ENCODE peak calls at places on chromosomes 1 and 21, in ten cellular contexts. W is uterus, O is IMR-90, J is tibial nerve, R is body of pancreas, K is adrenal gland, U is heart left ventricle, H is stomach, C is esophagus squamous epithelium, L is prostate gland. T is an unnamed sample. For H3K27me3, the result is how much of the 10 kb centered on the place peaks cover.

GRCh38 chr1:205421728-205422127 is at the start of gene LEMD1:
- DNase-seq in K (no peak), O (no peak), H (no peak), R (no peak), L (no peak), U (no peak), C (no peak), W (no peak), J (no peak), T (no peak)

GRCh38 chr1:225875044-225875822 is 6.9 kb downstream of the TMEM63A start:
- DNase-seq in W (no peak), J (no peak), L (peak), H (peak), C (no peak), R (peak), O (no peak), U (no peak), K (no peak), T (no peak)

GRCh38 chr1:7578206-7578605 is 192.9 kb upstream of the VAMP3 start:
- DNase-seq in W (no peak), C (no peak), U (no peak), O (no peak), K (no peak), H (no peak), R (no peak), J (no peak), L (no peak), T (no peak)

GRCh38 chr1:36175137-36176095 is 19.5 kb downstream of the MAP7D1 start:
- DNase-seq in U (peak), H (peak), C (no peak), L (no peak), O (peak), W (no peak), R (peak), J (no peak), K (no peak), T (no peak)

GRCh38 chr21:45270306-45270821 is 17.3 kb downstream of the POFUT2 start:
- DNase-seq in U (no peak), K (no peak), H (peak), R (no peak), L (no peak), W (no peak), O (no peak), J (peak), C (no peak), T (peak)

GRCh38 chr1:26724118-26724517 is 28.3 kb downstream of the ARID1A start:
- DNase-seq in L (no peak), K (no peak), J (no peak), W (no peak), O (no peak), H (no peak), C (no peak), U (no peak), R (no peak), T (no peak)

GRCh38 chr1:200724064-200724463 is 14.6 kb upstream of the CAMSAP2 start:
- DNase-seq in L (no peak), U (no peak), H (no peak), R (no peak), C (no peak), W (no peak), O (peak), J (no peak), K (no peak), T (no peak)

GRCh38 chr1:78102916-78103315 is 57.1 kb downstream of the GIPC2 start:
- DNase-seq in W (no peak), L (no peak), U (no peak), H (no peak), C (no peak), J (no peak), R (no peak), K (no peak), O (peak), T (no peak)

GRCh38 chr1:151846062-151846568 is 6.5 kb upstream of the C2CD4D start:
- DNase-seq in J (no peak), O (peak), C (no peak), R (no peak), K (no peak), W (no peak), U (no peak), L (no peak), H (no peak), T (no peak)

GRCh38 chr1:202615501-202616354 is 94.5 kb downstream of the SYT2 start:
- DNase-seq in U (peak), O (peak), R (no peak), K (peak), W (no peak), L (no peak), H (no peak), J (no peak), C (no peak), T (no peak)

GRCh38 chr1:97632776-97633175 is 288.1 kb downstream of the DPYD start:
- DNase-seq in L (no peak), W (no peak), C (no peak), H (no peak), O (no peak), R (no peak), K (no peak), J (no peak), U (no peak), T (no peak)

GRCh38 chr1:211705439-211706205 is 30.2 kb upstream of the NEK2 start:
- DNase-seq in O (peak), R (no peak), K (no peak), L (no peak), W (no peak), H (no peak), J (no peak), C (no peak), U (no peak), T (no peak)

GRCh38 chr1:43841511-43841910 is 92.1 kb upstream of the ARTN start:
- DNase-seq in L (no peak), C (no peak), O (no peak), K (no peak), J (no peak), U (no peak), H (no peak), R (no peak), W (no peak), T (no peak)

GRCh38 chr1:33357099-33357498 is 36.2 kb upstream of the A3GALT2 start:
- DNase-seq in U (no peak), R (no peak), O (no peak), C (no peak), H (no peak), L (no peak), K (peak), W (no peak), J (no peak), T (no peak)

GRCh38 chr1:157691285-157691920 is 9.2 kb downstream of the FCRL3 start:
- DNase-seq in L (no peak), H (no peak), W (no peak), J (no peak), U (no peak), R (no peak), O (peak), C (no peak), K (no peak), T (no peak)

GRCh38 chr1:213984387-213985180 is 3.2 kb upstream of the PROX1 start:
- DNase-seq in W (no peak), R (peak), L (no peak), H (no peak), J (no peak), K (no peak), C (no peak), O (no peak), U (no peak), T (no peak)

GRCh38 chr1:108670131-108670773 is 9.4 kb upstream of the HENMT1 start:
- DNase-seq in C (no peak), L (no peak), O (no peak), H (no peak), W (no peak), K (no peak), R (no peak), U (no peak), J (no peak), T (no peak)

GRCh38 chr1:78673120-78673519 is 23.5 kb downstream of the IFI44 start:
- DNase-seq in U (no peak), R (peak), K (no peak), J (no peak), O (no peak), C (no peak), H (no peak), W (no peak), L (no peak), T (no peak)

GRCh38 chr1:25624155-25624554 is 7.6 kb downstream of the MAN1C1 start:
- DNase-seq in H (no peak), J (no peak), C (no peak), K (no peak), O (no peak), L (no peak), U (no peak), W (no peak), R (no peak), T (no peak)

GRCh38 chr1:166479052-166479631 is 312.3 kb upstream of the FAM78B start:
- DNase-seq in R (peak), L (peak), O (peak), W (peak), J (peak), C (no peak), U (peak), H (peak), K (peak), T (peak)

GRCh38 chr1:27527223-27527856 is 37.4 kb upstream of the WASF2 start:
- DNase-seq in L (peak), R (peak), K (peak), W (peak), H (no peak), U (peak), C (no peak), O (peak), J (no peak), T (peak)

GRCh38 chr1:8065369-8065768 is 39.3 kb upstream of the ERRFI1 start:
- DNase-seq in H (no peak), C (no peak), U (no peak), J (no peak), W (no peak), K (no peak), R (no peak), L (no peak), O (no peak), T (no peak)

GRCh38 chr1:64906447-64906846 is 59.9 kb downstream of the JAK1 start:
- DNase-seq in C (no peak), W (no peak), H (no peak), O (peak), K (no peak), U (no peak), L (no peak), R (no peak), J (no peak), T (no peak)

GRCh38 chr1:24742090-24742938 is 2.9 kb upstream of the CLIC4 start:
- DNase-seq in R (no peak), W (peak), H (peak), C (no peak), K (no peak), J (peak), L (no peak), O (peak), U (no peak), T (no peak)

GRCh38 chr1:8314346-8315280 is 3.3 kb upstream of the SLC45A1 start:
- DNase-seq in O (peak), C (no peak), H (peak), U (peak), J (peak), R (peak), K (peak), W (peak), L (peak), T (peak)

GRCh38 chr1:48035371-48036141 is 38.4 kb upstream of the TRABD2B start:
- DNase-seq in H (no peak), L (no peak), U (no peak), R (no peak), J (no peak), K (no peak), C (no peak), W (no peak), O (no peak), T (no peak)

GRCh38 chr1:95095833-95096217 is 21.3 kb upstream of the TLCD4 start:
- DNase-seq in U (no peak), H (no peak), C (no peak), L (no peak), J (no peak), W (no peak), R (no peak), O (peak), K (no peak), T (no peak)

GRCh38 chr1:180080439-180080838 is 74.2 kb upstream of the QSOX1 start:
- DNase-seq in K (no peak), R (no peak), U (no peak), J (no peak), O (no peak), C (no peak), L (no peak), H (no peak), W (no peak), T (no peak)

GRCh38 chr1:109425902-109426277 is 358 bp downstream of the PSMA5 start:
- DNase-seq in J (no peak), O (peak), U (no peak), R (peak), K (peak), W (no peak), H (peak), C (no peak), L (no peak), T (no peak)

GRCh38 chr1:36517415-36517814 is 34.7 kb upstream of the CSF3R start:
- DNase-seq in H (no peak), C (no peak), O (no peak), U (no peak), J (no peak), R (no peak), K (no peak), L (no peak), W (no peak), T (no peak)

GRCh38 chr1:171160611-171161354 is 24.3 kb upstream of the FMO2 start:
- DNase-seq in U (no peak), L (no peak), O (no peak), K (no peak), C (no peak), R (no peak), W (no peak), H (no peak), J (no peak), T (no peak)

GRCh38 chr1:50348449-50349241 is 74.6 kb downstream of the DMRTA2 start:
- DNase-seq in U (peak), R (peak), O (peak), K (peak), J (no peak), W (peak), C (no peak), L (peak), H (peak), T (peak)

GRCh38 chr1:211236633-211237321 is 22.4 kb upstream of the RCOR3 start:
- DNase-seq in U (no peak), K (no peak), L (no peak), H (no peak), R (no peak), J (no peak), W (no peak), O (peak), C (no peak), T (no peak)

GRCh38 chr1:47669081-47669585 is 231.3 kb downstream of the FOXD2 start:
- DNase-seq in C (no peak), L (no peak), R (no peak), K (no peak), J (no peak), H (peak), U (peak), O (no peak), W (no peak), T (no peak)

GRCh38 chr21:46084041-46084561 is 13.8 kb upstream of the COL6A2 start:
- DNase-seq in O (no peak), W (no peak), L (no peak), H (no peak), R (no peak), J (no peak), U (no peak), K (no peak), C (no peak), T (peak)

GRCh38 chr1:246565751-246566127 is 322 bp downstream of the TFB2M start:
- DNase-seq in R (no peak), L (no peak), W (no peak), J (no peak), C (no peak), O (peak), H (no peak), K (no peak), U (no peak), T (no peak)

GRCh38 chr21:29555601-29556000 is 256.9 kb downstream of the BACH1 start:
- DNase-seq in U (no peak), R (no peak), C (no peak), K (no peak), O (no peak), W (no peak), L (no peak), J (no peak), H (no peak), T (no peak)
- TF ChIP-seq POLR2A in U (no peak), R (no peak), C (no peak), K (no peak), O (no peak), W (no peak), L (no peak), J (no peak), H (no peak), T (no peak)

GRCh38 chr1:18766328-18766727 is 93.1 kb downstream of the TAS1R2 start:
- DNase-seq in U (no peak), H (no peak), C (no peak), R (no peak), J (no peak), K (no peak), O (no peak), L (no peak), W (no peak), T (no peak)
- H3K27me3 ChIP-seq in U (half or more), H (under half), C (under half), R (under half), J (under half), K (under half), O (under half), L (under half), W (under half), T (under half)

GRCh38 chr1:185373813-185374524 is 56.9 kb upstream of the IVNS1ABP start:
- DNase-seq in K (peak), J (no peak), C (no peak), U (peak), O (peak), H (no peak), R (no peak), L (no peak), W (no peak), T (no peak)

GRCh38 chr1:185376840-185377635 is 60.0 kb upstream of the IVNS1ABP start:
- DNase-seq in C (no peak), H (no peak), K (peak), L (no peak), O (peak), J (no peak), R (no peak), W (no peak), U (peak), T (no peak)

GRCh38 chr1:185376288-185376687 is 59.2 kb upstream of the IVNS1ABP start:
- DNase-seq in J (no peak), R (no peak), K (no peak), W (no peak), L (no peak), C (no peak), U (no peak), O (no peak), H (no peak), T (no peak)

GRCh38 chr1:185369786-185370185 is 52.7 kb upstream of the IVNS1ABP start:
- DNase-seq in O (no peak), K (no peak), U (no peak), W (no peak), R (no peak), L (no peak), J (no peak), H (no peak), C (no peak), T (no peak)

GRCh38 chr1:185375583-185375982 is 58.5 kb upstream of the IVNS1ABP start:
- DNase-seq in R (no peak), O (no peak), K (peak), J (no peak), H (peak), W (no peak), L (no peak), C (no peak), U (peak), T (no peak)
- TF ChIP-seq POLR2A in R (no peak), O (no peak), K (no peak), J (no peak), H (no peak), W (no peak), L (no peak), C (no peak), U (no peak), T (no peak)

GRCh38 chr1:3752400-3752945 is at the start of gene CCDC27:
- DNase-seq in O (no peak), H (no peak), L (no peak), J (no peak), U (no peak), K (no peak), C (no peak), R (no peak), W (no peak), T (no peak)
- H3K27me3 ChIP-seq in O (under half), H (under half), L (under half), J (under half), U (under half), K (under half), C (under half), R (under half), W (under half), T (under half)

DNA sequence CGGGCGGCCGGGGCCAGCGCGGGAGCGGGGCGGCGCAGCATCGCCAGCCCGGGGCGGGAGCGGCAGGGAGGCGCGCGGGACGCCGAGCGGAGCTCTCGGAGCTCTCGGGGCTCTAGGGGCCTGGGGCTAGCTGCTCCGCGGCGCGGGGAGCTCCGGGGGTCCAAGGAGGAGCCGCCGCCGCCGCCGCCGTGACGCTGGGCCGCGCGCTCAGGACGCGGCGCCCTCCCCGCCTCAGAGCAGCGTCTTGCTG is 147 bp downstream of the CLSTN1 start:
- DNase-seq in K (no peak), H (no peak), C (no peak), U (no peak), L (no peak), R (no peak), O (no peak), W (no peak), J (no peak), T (no peak)
- TF ChIP-seq POLR2A in K (peak), H (no peak), C (no peak), U (peak), L (peak), R (no peak), O (peak), W (peak), J (peak), T (peak)